ENCODE peak calls at places on chromosomes 6 and 20, in ten cellular contexts. X is endodermal cell, L is cardiac muscle cell, I is GM13976, G is progenitor cell of endocrine pancreas, E is lower lobe of right lung, U is H1, S is GM06990, A is neural crest cell, B is HepG2. V is an unnamed sample.

GRCh38 chr20:56515657-56516381 is 8.7 kb upstream of the FAM209A start:
- DNase-seq in X (no peak), L (peak; percentile 42), I (no peak), G (no peak), E (no peak), U (no peak), S (no peak), A (no peak), B (no peak), V (no peak)

GRCh38 chr20:23139524-23139923 is 53.4 kb upstream of the CD93 start:
- DNase-seq in X (no peak), L (no peak), I (no peak), G (no peak), E (no peak), U (no peak), S (no peak), A (no peak), B (no peak), V (no peak)

GRCh38 chr6:145148392-145149175 is 586.7 kb downstream of the EPM2A start:
- DNase-seq in X (no peak), L (peak; percentile 10), I (no peak), G (no peak), E (peak; percentile 56), U (no peak), S (no peak), A (no peak), B (peak; percentile 36), V (no peak)

GRCh38 chr20:5859611-5860010 is 90.7 kb downstream of the TRMT6 start:
- DNase-seq in X (no peak), L (no peak), I (no peak), G (no peak), E (no peak), U (no peak), S (no peak), A (no peak), B (no peak), V (no peak)

GRCh38 chr6:111950661-111951426 is 77.6 kb upstream of the FYN start:
- DNase-seq in X (no peak), L (peak; percentile 43), I (no peak), G (no peak), E (no peak), U (no peak), S (no peak), A (no peak), B (no peak), V (peak; percentile 23)

GRCh38 chr6:156013155-156013554 is 557.5 kb upstream of the NOX3 start:
- DNase-seq in X (no peak), L (no peak), I (no peak), G (no peak), E (no peak), U (no peak), S (no peak), A (no peak), B (no peak), V (no peak)

GRCh38 chr20:50719328-50719727 is 12.1 kb upstream of the PARD6B start:
- DNase-seq in X (no peak), L (no peak), I (no peak), G (no peak), E (no peak), U (no peak), S (no peak), A (no peak), B (no peak), V (no peak)

GRCh38 chr6:120938876-120939231 is 395.4 kb downstream of the TBC1D32 start:
- DNase-seq in X (no peak), L (no peak), I (peak; percentile 45), G (no peak), E (no peak), U (no peak), S (peak; percentile 72), A (no peak), B (no peak), V (no peak)

GRCh38 chr6:7200598-7201443 is 93.1 kb downstream of the RREB1 start:
- DNase-seq in X (no peak), L (no peak), I (no peak), G (no peak), E (peak; percentile 85), U (no peak), S (no peak), A (no peak), B (peak; percentile 89), V (no peak)

GRCh38 chr20:39619386-39619785 is 657.2 kb downstream of the DHX35 start:
- DNase-seq in X (no peak), L (no peak), I (no peak), G (no peak), E (no peak), U (no peak), S (no peak), A (no peak), B (no peak), V (no peak)

GRCh38 chr6:92577077-92577719 is 842.2 kb downstream of the EPHA7 start:
- DNase-seq in X (peak; percentile 73), L (peak; percentile 4), I (no peak), G (no peak), E (no peak), U (peak; percentile 25), S (no peak), A (no peak), B (peak; percentile 52), V (no peak)

GRCh38 chr6:39190545-39191235 is 38.6 kb downstream of the KCNK5 start:
- DNase-seq in X (no peak), L (no peak), I (no peak), G (no peak), E (no peak), U (no peak), S (no peak), A (no peak), B (no peak), V (no peak)
- TF ChIP-seq CTCF in X (no peak), L (no peak), I (no peak), G (no peak), E (no peak), U (no peak), S (no peak), A (no peak), B (no peak), V (no peak)

GRCh38 chr20:16694176-16694575 is 35.6 kb upstream of the SNRPB2 start:
- DNase-seq in X (no peak), L (no peak), I (no peak), G (no peak), E (no peak), U (no peak), S (no peak), A (no peak), B (no peak), V (no peak)
- TF ChIP-seq CTCF in X (no peak), L (no peak), I (no peak), G (no peak), E (no peak), U (no peak), S (no peak), A (no peak), B (no peak), V (no peak)

GRCh38 chr6:99434702-99435530 is 9.8 kb upstream of the PNISR start:
- DNase-seq in X (no peak), L (peak; percentile 51), I (peak; percentile 20), G (no peak), E (no peak), U (no peak), S (no peak), A (no peak), B (peak; percentile 23), V (no peak)
- TF ChIP-seq CTCF in X (peak; percentile 82), L (peak; percentile 60), I (peak; percentile 28), G (peak; percentile 68), E (peak; percentile 68), U (no peak), S (peak; percentile 55), A (peak; percentile 75), B (peak; percentile 13), V (peak; percentile 87)

DNA sequence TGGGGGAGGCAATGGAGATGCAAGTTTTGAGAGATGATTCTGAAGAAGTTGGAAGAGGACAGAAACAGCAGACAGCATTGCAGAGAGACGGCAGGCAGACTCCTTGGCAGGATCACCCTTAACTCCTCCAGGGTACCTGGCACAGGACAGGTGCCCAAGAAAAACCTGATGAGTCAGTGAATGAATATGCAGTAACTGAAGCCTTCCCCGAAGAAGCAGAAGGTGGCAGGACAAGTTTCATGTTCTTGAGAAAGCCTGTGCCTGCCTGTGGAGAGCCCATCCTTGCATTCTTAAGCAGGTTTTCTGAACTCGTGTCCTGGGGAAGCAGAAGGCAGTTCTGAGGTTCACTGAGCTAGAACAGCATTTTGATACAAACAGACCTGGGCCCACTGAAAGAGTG is 79.6 kb upstream of the SASH1 start:
- DNase-seq in X (no peak), L (no peak), I (no peak), G (no peak), E (no peak), U (no peak), S (no peak), A (no peak), B (no peak), V (no peak)
- TF ChIP-seq CTCF in X (no peak), L (no peak), I (no peak), G (no peak), E (no peak), U (no peak), S (no peak), A (no peak), B (no peak), V (no peak)

V was measured in nephron progenitor cell.